ENCODE peak calls at places on chromosomes 2 and 18, in eight cellular contexts. E is stomach, Y is spleen, G is SK-N-SH, W is breast epithelium, T is upper lobe of left lung, X is sigmoid colon, R is suprapubic skin. M is an unnamed sample.

GRCh38 chr2:113324684-113325160 is 46.0 kb upstream of the PAX8 start:
- DNase-seq in E (peak), Y (no peak), G (peak), W (no peak), T (peak), X (no peak), R (no peak), M (peak)

GRCh38 chr2:122136071-122136470 is 380.6 kb downstream of the TSN start:
- DNase-seq in E (no peak), Y (no peak), G (peak), W (no peak), T (no peak), X (no peak), R (no peak), M (no peak)

GRCh38 chr2:8157621-8158020 is 524.2 kb upstream of the ID2 start:
- DNase-seq in E (no peak), Y (no peak), G (no peak), W (no peak), T (no peak), X (no peak), R (no peak), M (no peak)

GRCh38 chr2:170679607-170680079 is 35.5 kb upstream of the SP5 start:
- DNase-seq in E (no peak), Y (no peak), G (no peak), W (no peak), T (no peak), X (no peak), R (no peak), M (peak)

GRCh38 chr18:40366521-40366920 is 1588.5 kb upstream of the PIK3C3 start:
- DNase-seq in E (no peak), Y (no peak), G (no peak), W (no peak), T (no peak), X (no peak), R (no peak), M (no peak)

GRCh38 chr2:147632193-147632592 is 212.6 kb upstream of the ACVR2A start:
- DNase-seq in E (no peak), Y (no peak), G (no peak), W (no peak), T (no peak), X (no peak), R (no peak), M (no peak)

GRCh38 chr2:185347445-185347844 is 391.2 kb upstream of the FSIP2 start:
- DNase-seq in E (no peak), Y (no peak), G (no peak), W (no peak), T (peak), X (no peak), R (no peak), M (no peak)

GRCh38 chr2:187477041-187477440 is 29.0 kb upstream of the CALCRL start:
- DNase-seq in E (no peak), Y (no peak), G (no peak), W (no peak), T (no peak), X (no peak), R (no peak), M (no peak)

GRCh38 chr18:3250237-3251107 is 2.9 kb downstream of the MYL12A start:
- DNase-seq in E (no peak), Y (no peak), G (no peak), W (no peak), T (no peak), X (no peak), R (no peak), M (no peak)

GRCh38 chr2:240814946-240815760 is 4.9 kb downstream of the KIF1A start:
- DNase-seq in E (peak), Y (peak), G (no peak), W (no peak), T (peak), X (peak), R (peak), M (no peak)

GRCh38 chr2:3184167-3184566 is 193.5 kb downstream of the EIPR1 start:
- DNase-seq in E (no peak), Y (no peak), G (peak), W (no peak), T (no peak), X (no peak), R (no peak), M (no peak)

GRCh38 chr2:56812432-56812831 is 628.6 kb downstream of the CCDC85A start:
- DNase-seq in E (no peak), Y (no peak), G (no peak), W (no peak), T (no peak), X (no peak), R (no peak), M (no peak)

GRCh38 chr18:61333746-61334490 is 688 bp downstream of the CDH20 start:
- DNase-seq in E (no peak), Y (peak), G (peak), W (no peak), T (peak), X (no peak), R (no peak), M (no peak)

GRCh38 chr2:216179015-216179414 is 69.9 kb downstream of the XRCC5 start:
- DNase-seq in E (no peak), Y (no peak), G (no peak), W (no peak), T (no peak), X (no peak), R (no peak), M (no peak)

GRCh38 chr2:100726866-100727265 is 93.1 kb upstream of the NPAS2 start:
- DNase-seq in E (no peak), Y (no peak), G (no peak), W (no peak), T (no peak), X (no peak), R (no peak), M (no peak)

GRCh38 chr2:148594216-148594615 is 50.3 kb upstream of the EPC2 start:
- DNase-seq in E (no peak), Y (no peak), G (no peak), W (no peak), T (no peak), X (no peak), R (no peak), M (peak)

GRCh38 chr2:126916744-126917143 is 18.1 kb downstream of the TEX51 start:
- DNase-seq in E (no peak), Y (peak), G (no peak), W (no peak), T (no peak), X (peak), R (no peak), M (no peak)

GRCh38 chr2:212379103-212379502 is 159.5 kb downstream of the ERBB4 start:
- DNase-seq in E (no peak), Y (no peak), G (peak), W (no peak), T (no peak), X (no peak), R (no peak), M (no peak)

GRCh38 chr2:16588565-16588964 is 77.1 kb downstream of the CYRIA start:
- DNase-seq in E (no peak), Y (no peak), G (no peak), W (no peak), T (no peak), X (no peak), R (no peak), M (no peak)

GRCh38 chr18:2967357-2967756 is 45.6 kb downstream of the LPIN2 start:
- DNase-seq in E (no peak), Y (no peak), G (no peak), W (no peak), T (no peak), X (no peak), R (no peak), M (no peak)

GRCh38 chr2:113058411-113058994 is 495 bp upstream of the IL36RN start:
- DNase-seq in E (no peak), Y (no peak), G (no peak), W (no peak), T (no peak), X (no peak), R (no peak), M (no peak)

GRCh38 chr2:96249654-96250053 is 16.1 kb downstream of the TMEM127 start:
- DNase-seq in E (no peak), Y (no peak), G (peak), W (no peak), T (peak), X (peak), R (no peak), M (no peak)

GRCh38 chr2:231800493-231801091 is 14.3 kb downstream of the COPS7B start:
- DNase-seq in E (peak), Y (no peak), G (peak), W (no peak), T (peak), X (no peak), R (no peak), M (no peak)

GRCh38 chr2:205683179-205683978 is 1.1 kb downstream of the NRP2 start:
- DNase-seq in E (no peak), Y (no peak), G (no peak), W (no peak), T (no peak), X (peak), R (no peak), M (no peak)

GRCh38 chr2:127683766-127684165 is 8.4 kb upstream of the LIMS2 start:
- DNase-seq in E (no peak), Y (no peak), G (peak), W (peak), T (peak), X (peak), R (no peak), M (no peak)

GRCh38 chr2:11738589-11739436 is 7.6 kb upstream of the LPIN1 start:
- DNase-seq in E (peak), Y (no peak), G (peak), W (no peak), T (no peak), X (peak), R (no peak), M (no peak)

GRCh38 chr18:62558015-62558663 is 35.3 kb downstream of the ZCCHC2 start:
- DNase-seq in E (no peak), Y (no peak), G (no peak), W (no peak), T (no peak), X (no peak), R (no peak), M (no peak)

GRCh38 chr2:218644721-218645120 is 14.7 kb downstream of the ZNF142 start:
- DNase-seq in E (no peak), Y (no peak), G (no peak), W (no peak), T (no peak), X (no peak), R (no peak), M (no peak)

GRCh38 chr18:49757513-49758262 is 55.6 kb downstream of the ACAA2 start:
- DNase-seq in E (no peak), Y (no peak), G (peak), W (no peak), T (peak), X (no peak), R (peak), M (no peak)

GRCh38 chr2:133266926-133267590 is 301.2 kb downstream of the NCKAP5 start:
- DNase-seq in E (no peak), Y (no peak), G (peak), W (no peak), T (no peak), X (no peak), R (no peak), M (no peak)

GRCh38 chr2:64749446-64749845 is 95.7 kb upstream of the SERTAD2 start:
- DNase-seq in E (no peak), Y (no peak), G (no peak), W (no peak), T (no peak), X (no peak), R (no peak), M (no peak)

GRCh38 chr2:64753384-64753783 is 99.7 kb upstream of the SERTAD2 start:
- DNase-seq in E (no peak), Y (no peak), G (no peak), W (no peak), T (no peak), X (no peak), R (no peak), M (no peak)

GRCh38 chr2:64750001-64750816 is 96.5 kb upstream of the SERTAD2 start:
- DNase-seq in E (peak), Y (peak), G (peak), W (peak), T (peak), X (peak), R (peak), M (peak)

GRCh38 chr2:64750817-64751285 is 97.1 kb upstream of the SERTAD2 start:
- DNase-seq in E (peak), Y (peak), G (no peak), W (peak), T (peak), X (peak), R (no peak), M (peak)

GRCh38 chr2:64751286-64752260 is 97.9 kb upstream of the SERTAD2 start:
- DNase-seq in E (peak), Y (peak), G (peak), W (no peak), T (peak), X (peak), R (peak), M (peak)
- TF ChIP-seq POLR2AphosphoS5 in E (peak), Y (peak), G (peak), W (peak), T (peak), X (peak), R (peak), M (peak)

GRCh38 chr2:111157071-111157661 is 36.5 kb downstream of the BCL2L11 start:
- DNase-seq in E (no peak), Y (no peak), G (no peak), W (no peak), T (no peak), X (no peak), R (no peak), M (no peak)

GRCh38 chr2:111157798-111158197 is 37.1 kb downstream of the BCL2L11 start:
- DNase-seq in E (no peak), Y (no peak), G (no peak), W (no peak), T (no peak), X (no peak), R (no peak), M (no peak)

GRCh38 chr2:111154758-111155157 is 34.0 kb downstream of the BCL2L11 start:
- DNase-seq in E (no peak), Y (no peak), G (no peak), W (no peak), T (no peak), X (no peak), R (no peak), M (no peak)

GRCh38 chr2:111156529-111156928 is 35.8 kb downstream of the BCL2L11 start:
- DNase-seq in E (no peak), Y (no peak), G (no peak), W (no peak), T (no peak), X (no peak), R (no peak), M (no peak)

DNA sequence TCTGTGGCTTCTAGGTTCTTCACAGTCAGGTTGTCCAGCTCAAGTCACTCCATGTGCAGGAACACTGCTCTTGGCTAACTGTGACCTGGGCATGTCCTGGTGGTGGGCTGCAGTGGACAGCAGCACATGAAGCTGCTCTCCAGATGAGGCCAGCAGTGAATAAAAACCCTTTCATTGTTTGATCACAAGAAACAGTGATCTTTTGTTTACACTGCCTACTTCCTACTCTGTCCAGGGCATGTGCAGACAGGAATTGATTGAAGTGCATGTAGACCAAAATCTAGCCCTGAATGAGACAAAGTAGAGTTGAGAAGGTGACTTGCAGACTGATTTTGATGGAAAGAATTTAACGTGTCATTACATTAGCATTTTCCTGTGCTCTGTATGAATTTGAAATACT is 34.9 kb downstream of the BCL2L11 start:
- DNase-seq in E (no peak), Y (no peak), G (no peak), W (no peak), T (no peak), X (no peak), R (no peak), M (peak)
- TF ChIP-seq CTCF in E (no peak), Y (no peak), G (no peak), W (no peak), T (no peak), X (no peak), R (no peak), M (no peak)

GRCh38 chr2:109475531-109476210 is 138.1 kb downstream of the SEPTIN10 start:
- DNase-seq in E (no peak), Y (peak), G (no peak), W (no peak), T (no peak), X (no peak), R (no peak), M (no peak)

GRCh38 chr2:109472331-109473005 is 141.3 kb downstream of the SEPTIN10 start:
- DNase-seq in E (no peak), Y (peak), G (peak), W (no peak), T (peak), X (no peak), R (no peak), M (no peak)

GRCh38 chr2:109473006-109473380 is 140.8 kb downstream of the SEPTIN10 start:
- DNase-seq in E (no peak), Y (peak), G (peak), W (no peak), T (peak), X (no peak), R (no peak), M (no peak)

GRCh38 chr2:109474319-109474825 is 139.4 kb downstream of the SEPTIN10 start:
- DNase-seq in E (no peak), Y (peak), G (no peak), W (no peak), T (no peak), X (no peak), R (no peak), M (no peak)

DNA sequence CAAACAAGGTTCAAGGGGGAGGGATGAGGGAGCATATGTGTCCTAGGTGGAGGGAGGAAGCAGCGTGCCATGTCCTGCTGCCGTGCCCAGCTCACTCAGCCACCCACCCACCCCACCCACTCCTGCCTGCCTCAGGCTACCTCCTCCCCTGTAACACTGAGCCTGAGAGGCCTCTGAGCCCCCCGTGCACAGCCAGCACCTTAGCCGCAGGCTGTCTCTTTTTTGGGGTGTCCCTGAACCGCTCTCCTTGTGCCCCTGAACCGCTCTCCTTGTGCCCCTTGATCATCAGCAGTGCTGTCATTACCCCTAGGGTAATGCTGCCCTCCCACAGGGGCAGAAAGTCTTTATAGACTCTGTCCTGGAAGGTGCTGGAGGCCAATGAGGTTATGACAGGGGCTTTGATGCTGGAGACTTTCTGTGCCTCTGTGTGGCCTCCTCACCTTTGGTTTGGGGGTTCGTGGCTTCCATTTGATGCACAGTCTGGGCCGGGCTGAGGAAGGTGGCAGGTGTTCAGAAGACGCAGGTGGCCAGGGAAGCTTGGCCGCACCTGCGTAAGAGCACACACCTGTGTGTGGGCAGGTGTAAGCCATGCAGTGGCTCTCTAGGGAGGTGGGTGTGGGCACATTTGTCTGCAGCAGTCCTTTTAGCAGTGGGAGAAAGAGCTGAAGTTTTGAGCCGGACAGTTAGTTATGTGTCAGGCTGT is 140.0 kb downstream of the SEPTIN10 start:
- DNase-seq in E (no peak), Y (peak), G (no peak), W (no peak), T (no peak), X (no peak), R (no peak), M (no peak)
- TF ChIP-seq POLR2AphosphoS5 in E (no peak), Y (no peak), G (no peak), W (no peak), T (no peak), X (no peak), R (no peak), M (no peak)

DNA sequence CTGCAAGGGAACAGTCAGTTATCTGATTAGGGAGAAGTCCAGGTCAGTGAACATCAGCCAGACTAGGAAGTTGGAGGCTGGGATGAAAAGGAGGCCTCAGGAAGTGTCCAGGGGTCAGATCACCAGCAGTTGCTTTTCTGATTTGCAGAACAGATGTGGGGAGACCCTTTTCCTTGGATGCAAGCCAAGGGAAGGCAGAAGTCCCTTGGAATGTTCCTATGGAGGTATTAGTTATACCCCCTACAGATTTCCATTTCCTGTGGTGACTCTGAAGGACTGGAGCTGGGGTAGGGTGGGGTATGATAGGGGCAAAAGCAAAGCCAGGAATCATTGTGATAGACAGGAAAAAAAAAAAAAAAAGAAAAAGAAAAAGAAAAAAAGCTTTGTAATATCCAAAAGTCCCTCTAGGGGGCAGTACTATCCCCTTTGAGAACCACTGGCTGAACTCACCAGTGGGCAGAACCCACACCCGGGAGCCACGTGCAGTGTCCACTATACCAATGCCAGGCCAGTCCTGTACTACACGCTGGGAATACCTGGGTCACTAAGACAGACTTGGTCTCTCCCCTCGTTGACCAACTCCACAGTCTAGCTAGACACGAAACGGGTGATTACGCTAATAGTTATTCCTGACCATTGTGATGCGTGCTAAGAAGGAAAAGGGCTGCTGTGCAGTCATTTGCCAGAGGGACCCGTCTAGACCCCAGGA is 7.4 kb downstream of the DYSF start:
- DNase-seq in E (no peak), Y (no peak), G (peak), W (no peak), T (no peak), X (no peak), R (no peak), M (no peak)
- TF ChIP-seq CTCF in E (peak), Y (peak), G (peak), W (no peak), T (no peak), X (peak), R (no peak), M (no peak)

GRCh38 chr2:236959876-236960275 is 125.8 kb upstream of the COPS8 start:
- DNase-seq in E (peak), Y (no peak), G (no peak), W (no peak), T (no peak), X (peak), R (peak), M (no peak)
- TF ChIP-seq POLR2AphosphoS5 in E (no peak), Y (no peak), G (no peak), W (no peak), T (no peak), X (peak), R (no peak), M (no peak)

DNA sequence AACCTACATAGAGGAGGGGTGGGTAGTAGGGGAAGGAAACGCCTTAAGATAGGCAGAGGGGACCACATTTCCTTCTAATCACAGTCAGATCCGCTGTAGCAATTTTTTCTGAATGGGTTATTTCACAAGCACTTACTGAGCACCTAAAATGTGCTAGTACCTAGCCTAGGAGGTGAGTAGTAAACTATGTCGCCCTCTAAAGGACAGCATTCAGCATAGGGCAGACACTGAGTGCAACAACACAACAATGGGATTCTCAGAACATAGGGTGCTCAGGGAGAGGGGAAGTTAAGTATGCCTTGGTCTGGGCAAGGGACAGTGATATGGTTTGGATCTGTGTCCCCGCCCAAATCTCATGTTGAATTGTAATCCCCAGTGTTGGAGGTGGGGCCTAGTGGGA is 166.1 kb upstream of the RAB6C start:
- DNase-seq in E (no peak), Y (no peak), G (no peak), W (no peak), T (no peak), X (no peak), R (no peak), M (no peak)
- TF ChIP-seq CTCF in E (no peak), Y (no peak), G (no peak), W (no peak), T (no peak), X (no peak), R (no peak), M (no peak)